ENCODE peak calls at places on chromosome 17, in nine cellular contexts. K is natural killer cell, O is hepatocyte, Q is dorsolateral prefrontal cortex, X is thoracic aorta, H is K562, N is tibial nerve, P is GM06990, U is endothelial cell of umbilical vein. A is an unnamed sample.

GRCh38 chr17:72696156-72696555 is 396.3 kb downstream of the SLC39A11 start:
- DNase-seq in Q (no peak), K (no peak), U (no peak), O (no peak), X (no peak), N (no peak), P (no peak), H (no peak), A (no peak)

GRCh38 chr17:4594406-4595349 is 10.3 kb downstream of the SMTNL2 start:
- DNase-seq in K (no peak), N (no peak), X (no peak), Q (no peak), P (peak), O (no peak), H (peak), U (no peak), A (no peak)

GRCh38 chr17:35372846-35373531 is 432 bp downstream of the SLFN11 start:
- DNase-seq in O (peak), N (no peak), H (no peak), P (peak), K (no peak), Q (no peak), X (no peak), U (peak), A (no peak)

GRCh38 chr17:47727704-47728036 is 5.4 kb upstream of the TBX21 start:
- DNase-seq in P (no peak), Q (no peak), O (no peak), X (no peak), U (no peak), N (no peak), K (no peak), H (no peak), A (peak)

GRCh38 chr17:43423777-43424455 is 25.1 kb downstream of the ARL4D start:
- DNase-seq in O (no peak), U (no peak), H (no peak), P (no peak), Q (no peak), X (no peak), K (no peak), N (no peak), A (no peak)

GRCh38 chr17:1709403-1709891 is 730 bp downstream of the TLCD2 start:
- DNase-seq in K (no peak), U (no peak), O (peak), H (no peak), X (no peak), N (no peak), P (no peak), Q (no peak), A (no peak)

GRCh38 chr17:63544467-63545301 is 5.6 kb upstream of the DCAF7 start:
- DNase-seq in K (no peak), U (no peak), N (no peak), P (no peak), Q (peak), X (no peak), O (peak), H (no peak), A (no peak)

GRCh38 chr17:65001409-65002045 is 55.0 kb downstream of the GNA13 start:
- DNase-seq in U (no peak), P (no peak), O (no peak), H (no peak), K (no peak), N (no peak), X (no peak), Q (no peak), A (no peak)

GRCh38 chr17:50332196-50332595 is 13.7 kb upstream of the XYLT2 start:
- DNase-seq in Q (no peak), O (no peak), X (no peak), N (no peak), P (no peak), K (no peak), U (no peak), H (no peak), A (no peak)

GRCh38 chr17:57956311-57957119 is 1.3 kb upstream of the CUEDC1 start:
- DNase-seq in N (no peak), H (no peak), K (peak), U (no peak), O (no peak), X (no peak), Q (no peak), P (peak), A (no peak)

GRCh38 chr17:39271546-39271945 is 45.8 kb upstream of the STAC2 start:
- DNase-seq in N (no peak), P (no peak), O (no peak), K (no peak), X (no peak), U (no peak), Q (no peak), H (no peak), A (no peak)

GRCh38 chr17:72560303-72561247 is 439.8 kb downstream of the SOX9 start:
- DNase-seq in N (no peak), X (no peak), U (peak), H (peak), P (peak), Q (peak), K (no peak), O (peak), A (no peak)

DNA sequence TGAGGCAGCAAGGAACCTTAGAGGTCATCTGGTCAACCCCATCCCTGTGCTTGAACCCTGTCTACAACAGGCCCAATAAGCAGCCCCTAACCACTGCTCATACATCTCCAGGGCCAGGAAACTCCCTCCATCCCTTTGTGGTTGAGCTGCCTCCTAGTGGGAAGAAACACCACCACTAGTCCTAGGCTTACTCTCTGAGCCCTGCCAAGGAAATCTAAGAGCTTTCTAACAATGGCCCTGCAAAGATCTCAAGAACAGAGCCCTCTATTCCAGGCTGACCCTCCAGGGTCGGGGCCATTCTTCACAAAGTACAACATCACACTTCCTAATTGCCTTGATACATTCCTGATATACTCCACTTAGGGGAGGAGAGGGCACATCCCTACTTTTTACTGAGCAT is 5.8 kb downstream of the ACLY start:
- DNase-seq in X (no peak), H (no peak), N (no peak), U (no peak), O (no peak), P (no peak), K (no peak), Q (no peak), A (no peak)
- TF ChIP-seq CTCF in X (no peak), H (no peak), N (no peak), U (no peak), O (no peak), P (no peak), K (no peak), Q (no peak), A (no peak)

DNA sequence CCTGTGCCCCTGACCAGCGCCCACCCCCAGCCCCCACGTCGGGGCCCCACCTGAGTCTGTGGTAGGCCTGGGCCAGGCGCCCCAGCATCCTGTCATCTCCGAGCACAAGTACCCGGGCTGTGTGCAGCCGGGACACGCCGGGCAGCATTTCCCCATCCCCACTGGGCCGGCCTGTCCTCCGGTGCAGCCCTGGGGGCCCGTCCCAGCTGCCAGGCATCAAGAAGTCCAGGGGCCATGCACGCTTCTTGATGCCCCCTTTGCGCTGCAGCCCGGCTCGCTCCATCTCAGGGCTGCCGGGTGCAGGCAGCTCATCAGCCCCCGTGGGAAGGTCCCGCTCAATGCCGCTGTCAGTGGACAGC is 29.3 kb upstream of the MFSD6L start:
- DNase-seq in H (no peak), P (no peak), U (no peak), Q (no peak), O (no peak), N (no peak), K (no peak), X (no peak), A (no peak)
- TF ChIP-seq CTCF in H (no peak), P (no peak), U (no peak), Q (no peak), O (no peak), N (no peak), K (no peak), X (no peak), A (no peak)

DNA sequence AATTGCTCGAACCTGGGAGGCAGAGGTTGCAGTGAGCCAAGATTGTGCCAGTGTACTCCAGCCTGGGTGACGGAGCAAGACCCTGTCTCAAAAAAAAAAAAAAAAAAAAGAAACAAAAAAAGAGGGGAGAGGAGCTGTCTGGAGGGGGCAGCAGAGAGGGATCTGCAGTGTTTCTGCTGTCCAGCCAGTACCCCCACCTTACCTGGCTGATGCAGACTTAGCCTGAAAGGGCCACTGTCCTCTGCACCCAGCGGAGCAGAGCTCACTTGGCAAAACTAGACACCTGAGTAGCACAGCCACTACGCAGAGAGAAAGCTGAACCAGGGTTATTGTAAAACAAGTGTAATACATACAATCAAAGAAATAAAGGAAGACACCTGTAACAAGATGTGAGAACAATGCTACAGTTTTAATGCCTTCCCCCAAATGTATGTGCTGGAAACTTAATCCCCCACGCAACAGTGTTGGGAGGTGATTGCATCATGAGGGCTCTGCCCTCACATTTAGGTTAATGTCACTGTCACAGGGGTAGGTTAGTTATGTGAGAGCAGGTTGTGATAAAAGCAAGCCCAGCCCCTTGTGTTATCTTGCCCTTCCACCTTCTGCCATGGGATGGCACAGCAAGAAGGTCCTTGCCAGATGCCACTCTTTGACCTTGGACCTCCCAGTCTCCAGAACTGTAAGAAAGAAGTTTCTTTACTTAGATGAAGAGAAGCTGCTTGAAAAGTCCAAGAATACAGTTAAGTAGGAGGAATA is 211.2 kb downstream of the RPTOR start:
- DNase-seq in H (peak), X (no peak), N (no peak), U (no peak), O (no peak), K (no peak), Q (no peak), P (no peak), A (no peak)
- TF ChIP-seq CTCF in H (peak), X (no peak), N (no peak), U (no peak), O (no peak), K (no peak), Q (no peak), P (peak), A (no peak)

DNA sequence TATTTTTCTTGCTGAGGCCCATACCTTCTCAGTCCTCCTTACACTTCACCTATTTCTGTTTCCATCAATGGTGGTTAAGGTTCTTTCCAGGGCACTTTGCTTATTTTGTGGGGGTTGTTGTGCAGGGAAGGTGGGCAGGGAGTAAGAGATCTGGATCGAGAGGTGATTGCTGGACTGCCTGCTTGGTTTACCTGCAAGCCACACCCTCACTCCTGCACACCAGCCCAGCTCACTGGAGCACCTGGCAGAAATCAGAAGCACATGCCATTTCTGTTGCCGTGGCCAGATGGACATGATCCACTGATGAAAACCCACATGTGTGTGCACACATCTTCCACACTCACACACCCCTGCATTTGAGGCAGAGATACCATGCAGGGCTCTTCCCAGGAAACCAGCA is 50.4 kb downstream of the ASIC2 start:
- DNase-seq in Q (no peak), U (no peak), P (no peak), O (no peak), N (no peak), H (no peak), X (no peak), K (no peak), A (no peak)
- TF ChIP-seq CTCF in Q (no peak), U (no peak), P (no peak), O (no peak), N (no peak), H (no peak), X (no peak), K (no peak), A (no peak)

GRCh38 chr17:45020354-45021138 is 30.9 kb downstream of the DCAKD start:
- DNase-seq in O (no peak), X (no peak), P (no peak), H (no peak), N (peak), U (peak), Q (no peak), K (no peak), A (no peak)

GRCh38 chr17:45016823-45017222 is 34.6 kb downstream of the DCAKD start:
- DNase-seq in H (peak), Q (no peak), N (no peak), X (no peak), O (no peak), U (no peak), P (no peak), K (no peak), A (no peak)

GRCh38 chr17:45021607-45022287 is 29.7 kb downstream of the DCAKD start:
- DNase-seq in P (peak), H (peak), U (peak), X (no peak), K (peak), O (peak), Q (peak), N (peak), A (no peak)

GRCh38 chr17:45018514-45019176 is 32.8 kb downstream of the DCAKD start:
- DNase-seq in O (peak), H (peak), X (no peak), P (peak), Q (no peak), U (no peak), K (peak), N (no peak), A (no peak)

DNA sequence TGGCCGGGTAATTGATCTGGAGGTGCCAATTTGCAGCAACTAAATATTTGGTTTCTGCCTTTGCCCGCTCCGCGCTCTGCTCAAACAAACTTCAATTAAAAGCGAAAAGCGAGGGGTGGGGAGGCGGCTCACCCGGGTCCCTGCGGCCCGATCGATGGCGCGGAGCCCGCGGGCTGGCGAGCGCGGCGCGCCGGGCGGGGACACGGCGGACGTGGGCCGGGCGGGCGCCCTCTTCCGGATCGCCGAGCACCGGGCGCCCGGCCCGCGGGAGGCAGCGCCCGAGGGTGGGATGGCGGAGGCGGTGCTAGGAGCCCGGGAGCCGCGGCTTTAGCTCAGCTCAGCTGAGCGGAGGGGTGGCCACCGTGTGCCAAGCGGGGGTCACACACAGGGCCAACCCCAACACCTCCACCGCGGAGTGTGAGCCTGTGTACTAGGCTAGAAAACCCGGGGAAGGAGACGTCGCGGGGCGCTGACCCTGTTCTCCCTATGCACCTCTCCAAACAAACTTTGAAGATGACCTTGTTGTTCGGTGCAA is 32.2 kb downstream of the DCAKD start:
- DNase-seq in N (no peak), P (peak), K (peak), X (no peak), U (peak), H (peak), O (peak), Q (peak), A (no peak)
- TF ChIP-seq CTCF in N (peak), P (peak), K (peak), X (peak), U (peak), H (peak), O (peak), Q (peak), A (peak)

GRCh38 chr17:75773121-75773807 is 8.3 kb upstream of the GALK1 start:
- DNase-seq in H (no peak), X (no peak), Q (no peak), K (no peak), N (no peak), U (no peak), P (no peak), O (peak), A (no peak)
- TF ChIP-seq CTCF in H (no peak), X (no peak), Q (no peak), K (no peak), N (no peak), U (no peak), P (no peak), O (no peak), A (no peak)

GRCh38 chr17:78406396-78406795 is 27.9 kb downstream of the PGS1 start:
- DNase-seq in Q (no peak), K (no peak), U (no peak), N (no peak), O (no peak), P (no peak), H (no peak), X (no peak), A (no peak)
- TF ChIP-seq CTCF in Q (no peak), K (no peak), U (no peak), N (no peak), O (no peak), P (no peak), H (no peak), X (no peak), A (no peak)

A was measured in CD14-positive monocyte.